ENCODE peak calls at places on chromosomes 16 and 17, in ten cellular contexts. J is cardiac muscle cell, D is stomach, O is lower lobe of right lung, W is HCT116, X is left lung, H is heart left ventricle, E is colonic mucosa, B is heart right ventricle, R is adrenal gland. Z is an unnamed sample.

GRCh38 chr17:51703364-51704341 is 443.3 kb downstream of the UTP18 start:
- DNase-seq in E (no peak), R (peak; percentile 72), J (peak; percentile 27), O (no peak), X (no peak), H (peak; percentile 82), D (peak; percentile 73), B (peak; percentile 83), W (no peak), Z (no peak)

GRCh38 chr16:81879625-81880024 is 100.5 kb downstream of the PLCG2 start:
- DNase-seq in W (no peak), B (no peak), R (no peak), J (no peak), H (no peak), O (no peak), D (no peak), X (no peak), E (no peak), Z (no peak)

GRCh38 chr17:81522491-81523125 is 5.6 kb upstream of the FSCN2 start:
- DNase-seq in R (no peak), X (peak; percentile 68), B (no peak), O (peak; percentile 36), W (no peak), D (no peak), E (no peak), H (no peak), J (no peak), Z (no peak)

GRCh38 chr17:57747221-57748017 is 2.3 kb upstream of the CCDC182 start:
- DNase-seq in R (peak; percentile 65), E (peak; percentile 23), D (peak; percentile 38), B (peak; percentile 28), H (no peak), J (peak; percentile 78), O (no peak), W (peak; percentile 76), X (no peak), Z (no peak)

GRCh38 chr16:22103371-22103890 is 11.1 kb downstream of the VWA3A start:
- DNase-seq in E (no peak), W (no peak), B (no peak), O (no peak), H (no peak), R (no peak), X (no peak), D (no peak), J (no peak), Z (no peak)

GRCh38 chr17:80989586-80989913 is 2.1 kb upstream of the CHMP6 start:
- DNase-seq in E (no peak), B (no peak), D (no peak), H (no peak), O (no peak), R (no peak), W (no peak), X (peak; percentile 78), J (no peak), Z (no peak)

GRCh38 chr16:86772231-86772510 is 193.8 kb downstream of the FOXL1 start:
- DNase-seq in J (no peak), W (no peak), R (no peak), E (no peak), X (no peak), D (no peak), B (no peak), O (no peak), H (no peak), Z (no peak)

GRCh38 chr16:49085689-49086088 is 195.9 kb downstream of the CBLN1 start:
- DNase-seq in W (no peak), O (no peak), E (no peak), J (no peak), H (no peak), X (no peak), D (no peak), B (no peak), R (no peak), Z (no peak)

GRCh38 chr17:6555331-6556120 is 829 bp downstream of the PITPNM3 start:
- DNase-seq in X (no peak), H (no peak), B (no peak), E (peak; percentile 73), O (peak; percentile 62), R (peak; percentile 40), W (no peak), J (peak; percentile 30), D (peak; percentile 55), Z (peak; percentile 79)

GRCh38 chr16:87457051-87457611 is 35.7 kb downstream of the ZCCHC14 start:
- DNase-seq in W (no peak), R (no peak), H (no peak), J (peak; percentile 28), O (no peak), B (no peak), E (no peak), X (no peak), D (no peak), Z (peak; percentile 3)

GRCh38 chr16:64627781-64628180 is 494.1 kb downstream of the CDH11 start:
- DNase-seq in E (no peak), H (peak; percentile 71), W (no peak), R (no peak), D (no peak), O (no peak), J (no peak), X (peak; percentile 34), B (peak; percentile 46), Z (peak; percentile 40)

GRCh38 chr17:17377071-17377487 is 73.9 kb downstream of the NT5M start:
- DNase-seq in W (no peak), O (no peak), X (peak; percentile 41), R (no peak), E (no peak), B (no peak), J (no peak), H (no peak), D (no peak), Z (peak; percentile 62)

GRCh38 chr17:73639926-73640325 is 4.3 kb downstream of the SDK2 start:
- DNase-seq in E (peak; percentile 63), B (no peak), H (no peak), W (no peak), J (peak; percentile 15), R (no peak), X (no peak), O (no peak), D (peak; percentile 24), Z (no peak)

GRCh38 chr16:59385953-59386352 is 651.8 kb upstream of the GOT2 start:
- DNase-seq in O (no peak), H (no peak), W (no peak), D (no peak), J (peak; percentile 31), R (peak; percentile 15), X (no peak), E (no peak), B (no peak), Z (no peak)

GRCh38 chr17:13775450-13775849 is 173.7 kb upstream of the HS3ST3A1 start:
- DNase-seq in B (no peak), E (no peak), X (no peak), W (no peak), R (no peak), D (no peak), J (no peak), O (no peak), H (no peak), Z (no peak)

GRCh38 chr17:75753193-75753513 is 11.8 kb downstream of the GALK1 start:
- DNase-seq in H (no peak), J (no peak), B (no peak), R (no peak), W (no peak), E (no peak), O (no peak), X (peak; percentile 57), D (no peak), Z (no peak)

GRCh38 chr17:75750661-75751423 is 14.2 kb downstream of the GALK1 start:
- DNase-seq in D (no peak), X (no peak), J (no peak), E (no peak), O (no peak), H (no peak), R (no peak), W (no peak), B (no peak), Z (no peak)

GRCh38 chr17:75753514-75754377 is 11.2 kb downstream of the GALK1 start:
- DNase-seq in H (peak; percentile 81), X (peak; percentile 94), D (peak; percentile 51), O (peak; percentile 78), B (peak; percentile 58), E (peak; percentile 48), J (peak; percentile 82), R (peak; percentile 70), W (no peak), Z (peak; percentile 86)

GRCh38 chr17:75751676-75752404 is 13.2 kb downstream of the GALK1 start:
- DNase-seq in O (no peak), X (no peak), R (no peak), J (no peak), E (no peak), H (no peak), D (no peak), W (no peak), B (no peak), Z (no peak)

GRCh38 chr17:75752405-75753192 is 12.4 kb downstream of the GALK1 start:
- DNase-seq in D (no peak), H (no peak), E (no peak), W (no peak), B (no peak), X (no peak), R (no peak), O (no peak), J (no peak), Z (no peak)
- H3K36me3 ChIP-seq in D (peaks cover 91% of the 10 kb centered on the region), H (peaks cover 4% of the 10 kb centered on the region), E (peaks cover 26% of the 10 kb centered on the region), W (peaks cover 37% of the 10 kb centered on the region), B (no peaks in the 10 kb centered on the region), X (peaks cover 16% of the 10 kb centered on the region), R (no peaks in the 10 kb centered on the region), O (peaks cover 47% of the 10 kb centered on the region), J (no peaks in the 10 kb centered on the region), Z (peaks cover 3% of the 10 kb centered on the region)

DNA sequence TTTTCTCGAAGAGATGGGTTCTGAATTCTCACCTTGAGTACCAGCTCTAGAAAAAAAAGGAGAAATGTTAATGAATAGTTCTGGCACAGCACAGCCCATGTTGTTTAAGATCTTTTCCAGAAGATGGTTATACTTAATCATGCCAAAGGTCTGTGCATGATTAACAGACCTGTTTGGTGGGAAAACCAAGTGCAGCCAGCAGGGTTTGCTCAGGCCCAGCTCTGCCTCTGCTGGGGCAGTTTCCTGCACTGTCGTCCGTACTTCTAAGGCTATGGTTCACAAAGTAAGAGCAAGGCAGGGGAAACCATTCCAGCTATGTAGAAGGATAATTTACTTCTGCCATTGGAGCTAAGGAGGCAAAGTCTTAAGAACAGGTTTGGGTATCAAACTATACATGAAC is 10.6 kb downstream of the ANKRD40 start:
- DNase-seq in H (no peak), D (no peak), W (no peak), B (no peak), R (no peak), X (no peak), O (no peak), E (no peak), J (no peak), Z (peak; percentile 6)
- H3K36me3 ChIP-seq in H (peaks cover 91% of the 10 kb centered on the region), D (peaks cover 76% of the 10 kb centered on the region), W (peaks cover 61% of the 10 kb centered on the region), B (peaks cover 62% of the 10 kb centered on the region), R (no peaks in the 10 kb centered on the region), X (peaks cover 77% of the 10 kb centered on the region), O (peaks cover 86% of the 10 kb centered on the region), E (peaks cover 27% of the 10 kb centered on the region), J (peaks cover 60% of the 10 kb centered on the region), Z (peaks cover 81% of the 10 kb centered on the region)

GRCh38 chr17:32575865-32576264 is 89.1 kb downstream of the CDK5R1 start:
- DNase-seq in D (no peak), O (no peak), X (no peak), E (no peak), W (no peak), R (no peak), H (no peak), B (no peak), J (no peak), Z (no peak)
- H3K36me3 ChIP-seq in D (no peaks in the 10 kb centered on the region), O (no peaks in the 10 kb centered on the region), X (no peaks in the 10 kb centered on the region), E (no peaks in the 10 kb centered on the region), W (no peaks in the 10 kb centered on the region), R (no peaks in the 10 kb centered on the region), H (no peaks in the 10 kb centered on the region), B (no peaks in the 10 kb centered on the region), J (no peaks in the 10 kb centered on the region), Z (no peaks in the 10 kb centered on the region)

GRCh38 chr17:61744804-61745203 is 118.5 kb downstream of the BRIP1 start:
- DNase-seq in E (no peak), J (no peak), B (no peak), O (no peak), H (no peak), W (no peak), R (no peak), D (no peak), X (no peak), Z (no peak)
- H3K36me3 ChIP-seq in E (no peaks in the 10 kb centered on the region), J (no peaks in the 10 kb centered on the region), B (no peaks in the 10 kb centered on the region), O (no peaks in the 10 kb centered on the region), H (no peaks in the 10 kb centered on the region), W (no peaks in the 10 kb centered on the region), R (no peaks in the 10 kb centered on the region), D (no peaks in the 10 kb centered on the region), X (no peaks in the 10 kb centered on the region), Z (no peaks in the 10 kb centered on the region)